ENCODE peak calls at places on chromosome 17, in seven cellular contexts. One of them, this sample, is unnamed.

GRCh38 chr17:347309-347708 is 5.3 kb downstream of the RPH3AL start:
- DNase-seq in stimulated activated CD4-positive, alpha-beta T cell treated with anti-CD3 and anti-CD28 coated beads, Interleukin-4, amount 100 ng/mL, for 1 hour: no peak
- DNase-seq in EH: no peak
- DNase-seq in NCI-H1092 treated with DMSO at 0.1 percent for 48 hours: no peak
- DNase-seq in head of caudate nucleus: no peak
- DNase-seq in lung microvascular endothelial cell: no peak
- DNase-seq in Calu3: no peak
- DNase-seq in this sample: no peak

GRCh38 chr17:34675143-34675542 is 95.8 kb downstream of the TMEM132E start:
- DNase-seq in EH: no peak
- DNase-seq in lung microvascular endothelial cell: no peak
- DNase-seq in Calu3: no peak
- DNase-seq in NCI-H1092 treated with DMSO at 0.1 percent for 48 hours: no peak
- DNase-seq in head of caudate nucleus: no peak
- DNase-seq in stimulated activated CD4-positive, alpha-beta T cell treated with anti-CD3 and anti-CD28 coated beads, Interleukin-4, amount 100 ng/mL, for 1 hour: no peak
- DNase-seq in this sample: no peak

GRCh38 chr17:72434991-72435618 is 314.3 kb downstream of the SOX9 start:
- DNase-seq in EH: no peak
- DNase-seq in stimulated activated CD4-positive, alpha-beta T cell treated with anti-CD3 and anti-CD28 coated beads, Interleukin-4, amount 100 ng/mL, for 1 hour: no peak
- DNase-seq in lung microvascular endothelial cell: no peak
- DNase-seq in head of caudate nucleus: no peak
- DNase-seq in Calu3: no peak
- DNase-seq in NCI-H1092 treated with DMSO at 0.1 percent for 48 hours: no peak
- DNase-seq in this sample: no peak

GRCh38 chr17:6070280-6070894 is at the start of gene WSCD1:
- DNase-seq in NCI-H1092 treated with DMSO at 0.1 percent for 48 hours: peak; percentile 14
- DNase-seq in stimulated activated CD4-positive, alpha-beta T cell treated with anti-CD3 and anti-CD28 coated beads, Interleukin-4, amount 100 ng/mL, for 1 hour: peak; percentile 21
- DNase-seq in Calu3: peak; percentile 21
- DNase-seq in EH: peak; percentile 2
- DNase-seq in lung microvascular endothelial cell: peak; percentile 31
- DNase-seq in head of caudate nucleus: peak; percentile 71
- DNase-seq in this sample: no peak

GRCh38 chr17:71330099-71330375 is 790.8 kb upstream of the SOX9 start:
- DNase-seq in EH: no peak
- DNase-seq in Calu3: no peak
- DNase-seq in lung microvascular endothelial cell: no peak
- DNase-seq in NCI-H1092 treated with DMSO at 0.1 percent for 48 hours: no peak
- DNase-seq in head of caudate nucleus: no peak
- DNase-seq in stimulated activated CD4-positive, alpha-beta T cell treated with anti-CD3 and anti-CD28 coated beads, Interleukin-4, amount 100 ng/mL, for 1 hour: no peak
- DNase-seq in this sample: no peak

GRCh38 chr17:82228842-82229685 is at the start of gene SLC16A3:
- DNase-seq in EH: peak; percentile 84
- DNase-seq in Calu3: peak; percentile 77
- DNase-seq in head of caudate nucleus: no peak
- DNase-seq in stimulated activated CD4-positive, alpha-beta T cell treated with anti-CD3 and anti-CD28 coated beads, Interleukin-4, amount 100 ng/mL, for 1 hour: peak; percentile 62
- DNase-seq in lung microvascular endothelial cell: peak; percentile 77
- DNase-seq in NCI-H1092 treated with DMSO at 0.1 percent for 48 hours: no peak
- DNase-seq in this sample: peak; percentile 42

GRCh38 chr17:13698832-13699231 is 97.1 kb upstream of the HS3ST3A1 start:
- DNase-seq in lung microvascular endothelial cell: no peak
- DNase-seq in NCI-H1092 treated with DMSO at 0.1 percent for 48 hours: no peak
- DNase-seq in EH: no peak
- DNase-seq in Calu3: no peak
- DNase-seq in stimulated activated CD4-positive, alpha-beta T cell treated with anti-CD3 and anti-CD28 coated beads, Interleukin-4, amount 100 ng/mL, for 1 hour: peak; percentile 1
- DNase-seq in head of caudate nucleus: no peak
- DNase-seq in this sample: no peak

GRCh38 chr17:9271989-9272388 is 250.7 kb downstream of the NTN1 start:
- DNase-seq in stimulated activated CD4-positive, alpha-beta T cell treated with anti-CD3 and anti-CD28 coated beads, Interleukin-4, amount 100 ng/mL, for 1 hour: no peak
- DNase-seq in head of caudate nucleus: peak; percentile 92
- DNase-seq in EH: no peak
- DNase-seq in NCI-H1092 treated with DMSO at 0.1 percent for 48 hours: no peak
- DNase-seq in Calu3: no peak
- DNase-seq in lung microvascular endothelial cell: no peak
- DNase-seq in this sample: no peak

GRCh38 chr17:1617620-1618174 is 10.9 kb downstream of the SLC43A2 start:
- DNase-seq in stimulated activated CD4-positive, alpha-beta T cell treated with anti-CD3 and anti-CD28 coated beads, Interleukin-4, amount 100 ng/mL, for 1 hour: no peak
- DNase-seq in lung microvascular endothelial cell: peak; percentile 90
- DNase-seq in EH: peak; percentile 85
- DNase-seq in NCI-H1092 treated with DMSO at 0.1 percent for 48 hours: no peak
- DNase-seq in Calu3: peak; percentile 61
- DNase-seq in head of caudate nucleus: no peak
- DNase-seq in this sample: peak; percentile 45

GRCh38 chr17:76125922-76126321 is 15.1 kb downstream of the FOXJ1 start:
- DNase-seq in head of caudate nucleus: no peak
- DNase-seq in EH: no peak
- DNase-seq in NCI-H1092 treated with DMSO at 0.1 percent for 48 hours: no peak
- DNase-seq in lung microvascular endothelial cell: no peak
- DNase-seq in stimulated activated CD4-positive, alpha-beta T cell treated with anti-CD3 and anti-CD28 coated beads, Interleukin-4, amount 100 ng/mL, for 1 hour: no peak
- DNase-seq in Calu3: no peak
- DNase-seq in this sample: no peak

GRCh38 chr17:66494023-66494803 is 191.8 kb downstream of the PRKCA start:
- DNase-seq in stimulated activated CD4-positive, alpha-beta T cell treated with anti-CD3 and anti-CD28 coated beads, Interleukin-4, amount 100 ng/mL, for 1 hour: no peak
- DNase-seq in Calu3: no peak
- DNase-seq in NCI-H1092 treated with DMSO at 0.1 percent for 48 hours: no peak
- DNase-seq in EH: peak; percentile 93
- DNase-seq in lung microvascular endothelial cell: peak; percentile 90
- DNase-seq in head of caudate nucleus: no peak
- DNase-seq in this sample: no peak

GRCh38 chr17:41211845-41212466 is 14.5 kb upstream of the KRTAP9-2 start:
- DNase-seq in stimulated activated CD4-positive, alpha-beta T cell treated with anti-CD3 and anti-CD28 coated beads, Interleukin-4, amount 100 ng/mL, for 1 hour: no peak
- DNase-seq in Calu3: no peak
- DNase-seq in head of caudate nucleus: no peak
- DNase-seq in EH: peak; percentile 69
- DNase-seq in lung microvascular endothelial cell: no peak
- DNase-seq in NCI-H1092 treated with DMSO at 0.1 percent for 48 hours: peak; percentile 21
- DNase-seq in this sample: no peak

GRCh38 chr17:30021708-30022317 is 80.4 kb downstream of the EFCAB5 start:
- DNase-seq in Calu3: peak; percentile 41
- DNase-seq in EH: peak; percentile 65
- DNase-seq in NCI-H1092 treated with DMSO at 0.1 percent for 48 hours: peak; percentile 61
- DNase-seq in lung microvascular endothelial cell: peak; percentile 62
- DNase-seq in head of caudate nucleus: peak; percentile 53
- DNase-seq in stimulated activated CD4-positive, alpha-beta T cell treated with anti-CD3 and anti-CD28 coated beads, Interleukin-4, amount 100 ng/mL, for 1 hour: peak; percentile 4
- DNase-seq in this sample: peak; percentile 3

GRCh38 chr17:37089998-37090397 is 141.2 kb downstream of the AATF start:
- DNase-seq in head of caudate nucleus: no peak
- DNase-seq in stimulated activated CD4-positive, alpha-beta T cell treated with anti-CD3 and anti-CD28 coated beads, Interleukin-4, amount 100 ng/mL, for 1 hour: no peak
- DNase-seq in Calu3: no peak
- DNase-seq in lung microvascular endothelial cell: peak; percentile 84
- DNase-seq in NCI-H1092 treated with DMSO at 0.1 percent for 48 hours: no peak
- DNase-seq in EH: no peak
- DNase-seq in this sample: no peak

GRCh38 chr17:76014100-76014924 is 12.8 kb downstream of the EVPL start:
- DNase-seq in stimulated activated CD4-positive, alpha-beta T cell treated with anti-CD3 and anti-CD28 coated beads, Interleukin-4, amount 100 ng/mL, for 1 hour: peak; percentile 78
- DNase-seq in lung microvascular endothelial cell: peak; percentile 73
- DNase-seq in Calu3: peak; percentile 82
- DNase-seq in EH: peak; percentile 69
- DNase-seq in NCI-H1092 treated with DMSO at 0.1 percent for 48 hours: peak; percentile 63
- DNase-seq in head of caudate nucleus: peak; percentile 66
- DNase-seq in this sample: peak; percentile 16

GRCh38 chr17:57115377-57115776 is 30.3 kb downstream of the AKAP1 start:
- DNase-seq in stimulated activated CD4-positive, alpha-beta T cell treated with anti-CD3 and anti-CD28 coated beads, Interleukin-4, amount 100 ng/mL, for 1 hour: no peak
- DNase-seq in Calu3: no peak
- DNase-seq in NCI-H1092 treated with DMSO at 0.1 percent for 48 hours: no peak
- DNase-seq in EH: no peak
- DNase-seq in lung microvascular endothelial cell: no peak
- DNase-seq in head of caudate nucleus: no peak
- DNase-seq in this sample: no peak